ENCODE peak calls at places on chromosomes 6 and 20, in nine cellular contexts. J is neural crest cell, V is psoas muscle, Q is HL-60, N is GM10248, D is choroid plexus epithelial cell, Y is uterus, U is GM12878, I is HFF-Myc. W is an unnamed sample.

GRCh38 chr20:9966966-9967365 is 67.8 kb upstream of the ANKEF1 start:
- DNase-seq in J (no peak), V (no peak), Q (no peak), N (no peak), D (peak; percentile 40), Y (no peak), U (no peak), I (no peak), W (no peak)

GRCh38 chr6:56746767-56747504 is 104.2 kb upstream of the DST start:
- DNase-seq in J (no peak), V (no peak), Q (no peak), N (no peak), D (peak; percentile 62), Y (no peak), U (no peak), I (no peak), W (no peak)

GRCh38 chr6:113699239-113699638 is 157.9 kb upstream of the MARCKS start:
- DNase-seq in J (no peak), V (no peak), Q (no peak), N (no peak), D (no peak), Y (no peak), U (no peak), I (no peak), W (no peak)

GRCh38 chr6:31834704-31835375 is 7.3 kb downstream of the HSPA1B start:
- DNase-seq in J (peak; percentile 80), V (peak; percentile 86), Q (peak; percentile 74), N (peak; percentile 75), D (no peak), Y (peak; percentile 71), U (no peak), I (no peak), W (no peak)

GRCh38 chr6:12886961-12887775 is 170.6 kb downstream of the PHACTR1 start:
- DNase-seq in J (no peak), V (no peak), Q (no peak), N (no peak), D (no peak), Y (no peak), U (no peak), I (no peak), W (no peak)

GRCh38 chr6:68447112-68447511 is 188.0 kb upstream of the ADGRB3 start:
- DNase-seq in J (no peak), V (no peak), Q (no peak), N (no peak), D (no peak), Y (no peak), U (no peak), I (no peak), W (no peak)

GRCh38 chr6:70846207-70846835 is 110.5 kb downstream of the B3GAT2 start:
- DNase-seq in J (no peak), V (no peak), Q (no peak), N (no peak), D (no peak), Y (no peak), U (no peak), I (no peak), W (no peak)

GRCh38 chr6:131182991-131183425 is 47.7 kb downstream of the AKAP7 start:
- DNase-seq in J (no peak), V (no peak), Q (no peak), N (no peak), D (peak; percentile 69), Y (no peak), U (no peak), I (peak; percentile 26), W (no peak)

GRCh38 chr6:15443119-15443518 is 197.2 kb downstream of the JARID2 start:
- DNase-seq in J (no peak), V (no peak), Q (peak; percentile 23), N (no peak), D (peak; percentile 88), Y (peak; percentile 26), U (no peak), I (peak; percentile 33), W (peak; percentile 61)

GRCh38 chr6:89148016-89148750 is 2.3 kb downstream of the PM20D2 start:
- DNase-seq in J (no peak), V (peak; percentile 56), Q (no peak), N (no peak), D (no peak), Y (no peak), U (no peak), I (no peak), W (no peak)

GRCh38 chr6:43391448-43392031 is 22.1 kb upstream of the ZNF318 start:
- DNase-seq in J (no peak), V (no peak), Q (no peak), N (no peak), D (no peak), Y (no peak), U (no peak), I (no peak), W (no peak)

GRCh38 chr6:106617857-106618256 is 11.4 kb downstream of the RTN4IP1 start:
- DNase-seq in J (no peak), V (no peak), Q (no peak), N (no peak), D (no peak), Y (no peak), U (no peak), I (no peak), W (no peak)

GRCh38 chr6:37061157-37061804 is 55.8 kb downstream of the FGD2 start:
- DNase-seq in J (no peak), V (peak; percentile 88), Q (no peak), N (no peak), D (no peak), Y (no peak), U (no peak), I (no peak), W (no peak)

GRCh38 chr6:117568247-117568646 is 34.1 kb downstream of the GOPC start:
- DNase-seq in J (no peak), V (no peak), Q (no peak), N (no peak), D (no peak), Y (no peak), U (no peak), I (no peak), W (no peak)

GRCh38 chr6:117513174-117513573 is 30.7 kb downstream of the DCBLD1 start:
- DNase-seq in J (no peak), V (no peak), Q (no peak), N (no peak), D (no peak), Y (no peak), U (no peak), I (no peak), W (no peak)

DNA sequence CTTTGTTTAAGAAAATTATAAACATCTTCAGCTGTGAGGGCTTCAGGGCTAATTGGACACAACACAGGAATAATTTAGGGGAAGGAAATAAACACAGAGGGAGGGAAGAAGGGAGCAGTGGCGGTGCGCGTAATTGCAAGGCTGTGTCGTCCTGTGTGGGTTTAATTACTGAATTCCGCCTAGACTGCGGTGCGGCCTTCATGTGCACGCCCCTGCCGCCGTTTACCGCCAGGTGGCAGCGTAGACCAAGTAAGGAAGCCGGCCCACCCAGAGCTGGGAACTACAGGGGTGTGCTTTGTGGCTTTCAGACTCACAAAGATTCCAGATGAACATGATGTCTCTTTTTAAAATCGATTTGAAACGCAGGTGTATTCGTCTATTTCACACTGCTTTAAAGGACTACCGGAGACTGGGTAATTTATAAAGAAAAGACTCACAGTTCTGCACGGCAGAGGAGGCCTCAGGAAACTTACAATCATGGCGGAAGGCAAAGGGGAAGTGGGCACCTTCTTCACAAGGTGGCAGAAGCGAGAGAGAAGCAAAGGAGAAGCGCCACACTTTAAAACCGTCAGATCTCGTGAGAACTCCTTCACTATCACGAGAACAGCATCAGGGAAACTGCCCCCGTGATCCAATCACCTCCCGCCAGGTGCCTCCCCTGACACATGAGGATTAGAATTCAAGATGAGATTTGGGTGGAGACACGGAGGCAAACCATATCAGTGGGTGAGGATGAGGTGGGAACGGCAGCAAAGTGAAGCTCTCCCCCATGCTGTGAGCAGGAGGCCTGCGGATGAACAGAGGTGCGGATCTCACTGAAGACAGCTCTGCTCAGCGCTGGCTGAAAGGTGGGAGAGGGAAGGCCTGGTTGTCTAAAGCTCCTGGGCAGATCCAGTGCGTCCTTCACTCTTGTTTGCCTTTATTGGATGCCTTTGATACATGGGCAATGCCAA is 222.0 kb upstream of the PDE10A start:
- DNase-seq in J (peak; percentile 94), V (peak; percentile 75), Q (peak; percentile 32), N (peak; percentile 64), D (peak; percentile 84), Y (peak; percentile 81), U (peak; percentile 5), I (peak; percentile 3), W (no peak)
- TF ChIP-seq CTCF in J (peak; percentile 98), V (peak; percentile 67), Q (peak; percentile 50), N (peak; percentile 84), D (peak; percentile 97), Y (peak; percentile 92), U (peak; percentile 88), I (peak; percentile 70), W (peak; percentile 87)

DNA sequence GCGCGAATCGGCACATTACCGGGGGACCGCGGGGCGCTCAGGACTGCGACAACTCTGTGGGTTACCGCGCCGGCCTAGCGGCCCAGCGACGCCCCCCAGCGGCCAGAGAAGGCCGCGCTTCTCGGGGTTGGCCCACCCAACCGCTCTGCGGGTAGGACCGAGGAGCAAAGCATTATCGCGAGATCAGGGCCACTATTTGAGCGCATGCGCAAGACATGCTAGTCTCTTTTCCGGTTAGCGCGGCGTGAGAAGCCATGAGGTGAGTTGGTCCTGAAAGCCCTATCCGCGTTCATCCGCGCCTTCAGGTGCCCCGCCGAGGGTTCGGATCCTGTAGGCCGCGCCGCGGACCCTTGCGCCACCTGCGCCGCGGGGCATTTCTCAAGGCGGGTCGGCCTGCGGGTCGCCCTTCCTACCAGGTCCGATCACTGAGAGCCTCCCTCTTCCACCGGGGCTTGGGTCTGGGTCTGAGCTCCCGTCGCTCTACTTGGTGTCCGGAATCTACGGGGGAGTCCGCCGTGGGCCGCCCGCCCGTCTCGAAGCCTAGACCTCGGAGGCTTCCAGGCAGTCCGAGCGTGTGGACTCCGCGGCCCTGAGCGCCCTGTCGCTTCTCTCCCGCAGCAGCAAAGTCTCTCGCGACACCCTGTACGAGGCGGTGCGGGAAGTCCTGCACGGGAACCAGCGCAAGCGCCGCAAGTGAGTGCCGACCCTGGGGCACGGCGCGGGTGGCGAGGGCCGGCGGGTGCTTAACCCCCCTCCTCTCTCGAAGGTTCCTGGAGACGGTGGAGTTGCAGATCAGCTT is at the start of gene RPL10A:
- DNase-seq in J (peak; percentile 92), V (peak; percentile 97), Q (peak; percentile 99), N (peak; percentile 98), D (peak; percentile 98), Y (peak; percentile 98), U (peak; percentile 94), I (peak; percentile 97), W (peak; percentile 86)
- TF ChIP-seq CTCF in J (peak; percentile 98), V (peak; percentile 92), Q (peak; percentile 93), N (peak; percentile 97), D (peak; percentile 89), Y (peak; percentile 99), U (peak; percentile 99), I (peak; percentile 99), W (peak; percentile 96)

GRCh38 chr6:3651698-3652229 is 99.7 kb downstream of the PXDC1 start:
- DNase-seq in J (no peak), V (no peak), Q (no peak), N (no peak), D (no peak), Y (no peak), U (no peak), I (no peak), W (no peak)
- TF ChIP-seq CTCF in J (no peak), V (no peak), Q (no peak), N (no peak), D (no peak), Y (no peak), U (no peak), I (no peak), W (no peak)

DNA sequence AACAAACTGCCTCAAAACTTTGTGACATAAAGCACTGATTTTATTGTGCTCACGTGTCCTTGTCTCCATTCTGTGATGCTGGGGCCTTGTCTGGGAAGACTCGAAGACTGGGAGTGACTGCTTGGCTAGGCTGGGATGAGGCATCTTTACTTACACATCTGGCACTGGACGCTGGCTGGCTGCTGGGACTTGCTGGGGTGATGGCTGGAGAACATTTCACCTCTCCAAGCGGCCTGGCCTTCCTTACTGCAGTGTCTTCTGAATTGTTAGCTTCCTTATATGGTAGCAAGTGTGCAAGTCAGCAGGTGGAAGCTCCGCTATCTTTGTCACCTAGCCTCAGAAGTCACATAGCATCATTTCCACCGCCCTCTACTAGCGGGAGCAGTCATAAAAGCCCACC is 313.1 kb downstream of the NRN1 start:
- DNase-seq in J (no peak), V (no peak), Q (no peak), N (no peak), D (no peak), Y (no peak), U (no peak), I (no peak), W (no peak)
- TF ChIP-seq CTCF in J (no peak), V (no peak), Q (no peak), N (no peak), D (no peak), Y (no peak), U (no peak), I (no peak), W (no peak)

W was measured in AG09309.